ENCODE peak calls at places on chromosomes 16 and 17, in nine cellular contexts. B is tibial nerve; U is tibial artery; Q is psoas muscle; A is epithelial cell of esophagus; E is AG04450; G is activated B cell treated with CpG ODN at 0.5 μM for 24 hours; R is activated CD8-positive, alpha-beta T cell treated with anti-CD3 and anti-CD28 coated beads for 36 hours; D is IMR-90. Y is an unnamed sample.

GRCh38 chr17:55889271-55889670 is 138.4 kb downstream of the PCTP start:
- DNase-seq in Q (no peak), A (no peak), G (no peak), E (no peak), D (no peak), R (no peak), B (no peak), U (no peak), Y (no peak)

GRCh38 chr16:77584205-77584859 is 138.0 kb upstream of the NUDT7 start:
- DNase-seq in E (peak), R (peak), D (peak), U (no peak), Q (no peak), A (peak), B (no peak), G (no peak), Y (peak)

GRCh38 chr17:49414271-49414621 is 436 bp downstream of the PHB1 start:
- DNase-seq in R (no peak), G (no peak), A (peak), E (no peak), Q (no peak), B (no peak), D (no peak), U (no peak), Y (no peak)

GRCh38 chr17:57360266-57360665 is 103.9 kb downstream of the MSI2 start:
- DNase-seq in Q (no peak), A (no peak), E (no peak), D (no peak), R (no peak), B (no peak), G (no peak), U (no peak), Y (no peak)

GRCh38 chr17:17723354-17724261 is 42.4 kb downstream of the RAI1 start:
- DNase-seq in E (peak), D (peak), A (peak), B (no peak), R (peak), U (no peak), G (peak), Q (no peak), Y (peak)

GRCh38 chr16:66084306-66084705 is 282.2 kb upstream of the CDH5 start:
- DNase-seq in R (no peak), E (no peak), U (no peak), A (no peak), D (no peak), G (no peak), B (no peak), Q (no peak), Y (no peak)

GRCh38 chr16:6969594-6969993 is 363.1 kb upstream of the RBFOX1 start:
- DNase-seq in D (no peak), B (no peak), G (no peak), U (no peak), E (no peak), A (no peak), R (no peak), Q (no peak), Y (no peak)

GRCh38 chr17:7438050-7438614 is 1.2 kb upstream of the FGF11 start:
- DNase-seq in Q (peak), R (peak), D (no peak), E (no peak), B (no peak), G (peak), A (peak), U (peak), Y (peak)

GRCh38 chr17:11244781-11245180 is 3.8 kb downstream of the SHISA6 start:
- DNase-seq in E (no peak), A (no peak), R (no peak), G (no peak), B (no peak), U (no peak), Q (no peak), D (no peak), Y (no peak)

GRCh38 chr17:74737299-74738050 is 419 bp downstream of the RAB37 start:
- DNase-seq in Q (no peak), G (peak), R (peak), D (no peak), E (no peak), U (no peak), A (no peak), B (no peak), Y (peak)

GRCh38 chr17:81239714-81240555 is 817 bp downstream of the NDUFAF8 start:
- DNase-seq in Q (no peak), D (peak), A (peak), E (no peak), B (no peak), R (peak), U (no peak), G (peak), Y (peak)

GRCh38 chr16:88928405-88929375 is 48.3 kb downstream of the CBFA2T3 start:
- DNase-seq in G (no peak), E (no peak), B (no peak), U (no peak), R (no peak), D (no peak), Q (no peak), A (no peak), Y (no peak)

GRCh38 chr16:660459-661183 is 7.3 kb upstream of the RHOT2 start:
- DNase-seq in E (peak), U (peak), G (peak), B (peak), A (peak), D (peak), R (peak), Q (peak), Y (peak)

GRCh38 chr16:84460406-84461028 is 43.9 kb downstream of the MEAK7 start:
- DNase-seq in B (no peak), A (no peak), U (peak), Q (no peak), G (no peak), R (no peak), D (no peak), E (no peak), Y (no peak)

DNA sequence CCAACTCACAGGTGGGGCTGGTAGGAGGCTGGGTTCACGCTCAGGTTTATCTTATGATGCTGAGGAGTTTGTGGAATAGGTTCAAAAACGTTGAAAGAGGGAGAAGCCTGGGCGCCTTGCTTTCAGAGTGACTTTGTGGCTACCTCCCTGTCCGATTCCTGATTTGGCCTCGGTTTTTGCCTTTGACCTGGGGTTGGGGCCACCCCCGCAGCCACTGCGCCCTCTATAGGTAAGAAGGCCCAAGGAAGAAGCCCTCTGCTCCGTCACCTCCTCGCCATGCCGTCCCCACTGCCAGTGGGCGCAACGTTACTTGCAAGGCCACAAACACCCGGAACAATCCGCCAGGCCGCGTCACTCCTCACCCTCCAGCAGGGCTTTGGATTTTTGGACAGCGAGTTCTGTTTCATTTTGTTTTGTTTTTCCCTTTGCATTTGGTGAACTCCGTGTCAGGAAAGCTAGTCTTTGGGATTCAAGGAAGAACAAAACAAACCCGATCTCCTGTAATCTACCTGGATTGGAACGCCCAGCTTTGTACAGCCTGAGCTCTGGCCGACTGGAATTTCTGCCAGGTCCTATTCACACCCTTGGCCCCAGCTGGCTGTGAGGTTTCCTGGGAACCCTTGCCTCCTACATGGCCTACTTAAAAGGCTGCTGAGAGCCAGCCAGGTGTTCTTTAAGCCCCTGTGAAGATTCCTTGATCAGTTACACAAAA is 60.7 kb downstream of the TBC1D16 start:
- DNase-seq in B (no peak), A (no peak), U (peak), D (no peak), G (no peak), Q (no peak), R (no peak), E (no peak), Y (no peak)
- TF ChIP-seq CTCF in B (no peak), A (no peak), U (no peak), D (no peak), G (no peak), Q (peak), R (peak), E (no peak), Y (peak)

GRCh38 chr17:79326814-79327213 is 252.2 kb downstream of the ENGASE start:
- DNase-seq in B (no peak), R (no peak), Q (no peak), E (no peak), G (no peak), U (no peak), A (no peak), D (no peak), Y (no peak)

GRCh38 chr17:79322216-79323123 is 247.8 kb downstream of the ENGASE start:
- DNase-seq in A (no peak), Q (no peak), G (no peak), E (no peak), D (no peak), U (no peak), R (no peak), B (no peak), Y (no peak)

GRCh38 chr17:79325707-79326106 is 251.1 kb downstream of the ENGASE start:
- DNase-seq in E (no peak), R (no peak), A (no peak), Q (no peak), G (no peak), B (no peak), U (no peak), D (no peak), Y (no peak)

GRCh38 chr17:79323556-79323955 is 248.9 kb downstream of the ENGASE start:
- DNase-seq in E (no peak), A (no peak), D (no peak), U (no peak), B (no peak), Q (no peak), G (no peak), R (no peak), Y (no peak)

GRCh38 chr17:79324219-79324618 is 249.6 kb downstream of the ENGASE start:
- DNase-seq in R (no peak), D (no peak), G (no peak), A (no peak), U (no peak), Q (no peak), E (no peak), B (no peak), Y (no peak)
- TF ChIP-seq CTCF in R (no peak), D (no peak), G (no peak), A (no peak), U (no peak), Q (no peak), E (no peak), B (no peak), Y (no peak)

DNA sequence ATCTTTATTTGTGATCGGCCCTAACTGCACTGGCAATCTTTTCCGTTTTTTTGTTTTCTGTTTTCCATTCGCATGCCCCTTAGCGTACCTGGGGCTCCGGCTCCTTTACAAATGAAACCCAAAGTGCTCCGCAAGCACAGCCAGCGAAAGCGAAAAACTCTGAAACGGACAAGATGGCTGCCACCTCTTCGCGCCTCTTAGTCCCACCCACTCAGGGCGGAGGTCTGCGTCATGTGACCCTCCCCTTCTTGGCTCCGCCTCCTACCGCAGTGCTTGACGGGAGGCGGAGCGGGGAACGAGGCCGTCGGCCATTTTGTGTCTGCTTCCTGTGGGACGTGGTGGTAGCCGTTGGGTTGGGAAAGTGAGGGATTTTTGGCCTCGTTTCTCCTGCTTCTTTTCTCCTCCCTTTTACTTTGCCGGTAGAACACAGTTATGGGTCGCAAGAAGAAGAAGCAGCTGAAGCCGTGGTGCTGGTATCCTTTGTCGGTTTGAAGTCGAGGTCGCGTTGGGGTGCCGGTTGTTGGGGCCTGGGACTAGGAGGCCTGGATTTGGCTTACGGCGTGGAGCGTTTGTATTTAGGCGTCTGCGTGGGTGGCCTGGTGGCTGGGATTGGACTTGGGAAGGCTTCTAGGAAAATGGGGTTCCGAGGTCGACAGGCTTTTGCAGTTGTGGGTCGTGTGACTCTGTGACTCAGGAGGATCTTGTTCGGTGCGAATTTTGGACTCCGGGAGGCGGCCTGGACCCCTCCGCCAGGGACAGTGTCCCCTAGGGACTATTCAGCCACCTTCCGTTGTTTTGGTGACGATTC is at the start of gene ZNF207:
- DNase-seq in B (peak), D (peak), Q (peak), R (peak), E (peak), A (peak), U (peak), G (peak), Y (peak)
- TF ChIP-seq CTCF in B (no peak), D (no peak), Q (no peak), R (no peak), E (no peak), A (no peak), U (no peak), G (no peak), Y (no peak)

GRCh38 chr16:4472880-4473279 is 1.5 kb downstream of the NMRAL1 start:
- DNase-seq in A (no peak), B (no peak), U (no peak), D (no peak), E (no peak), R (no peak), Q (no peak), G (no peak), Y (no peak)

GRCh38 chr16:4475880-4476790 is at the start of gene HMOX2:
- DNase-seq in U (peak), A (peak), B (peak), D (peak), E (no peak), G (peak), Q (peak), R (peak), Y (peak)

GRCh38 chr16:4477966-4478365 is 1.8 kb downstream of the HMOX2 start:
- DNase-seq in E (no peak), G (no peak), D (peak), U (no peak), R (peak), B (no peak), Q (no peak), A (peak), Y (no peak)

GRCh38 chr16:4471869-4472268 is 2.6 kb downstream of the NMRAL1 start:
- DNase-seq in D (no peak), E (no peak), R (no peak), B (no peak), Q (no peak), G (no peak), U (no peak), A (peak), Y (no peak)

GRCh38 chr16:4474192-4474961 is at the start of gene NMRAL1:
- DNase-seq in Q (peak), G (peak), A (peak), R (peak), E (no peak), U (peak), B (peak), D (peak), Y (peak)
- TF ChIP-seq CTCF in Q (no peak), G (no peak), A (no peak), R (no peak), E (no peak), U (no peak), B (no peak), D (no peak), Y (no peak)

Y was measured in GM10248.